ENCODE peak calls at places on chromosomes 2 and 18, in eight cellular contexts. Z is GM12878, R is HCT116, Q is upper lobe of left lung, H is Panc1, C is HepG2, S is K562, F is GM23338. L is an unnamed sample.
A peak's percentile ranks its signal among the peaks of the same experiment; 100 is the strongest.

GRCh38 chr2:27781496-27781895 is 10.0 kb downstream of the MRPL33 start:
- ATAC-seq in S (no peak), C (no peak), H (no peak), Z (no peak), F (no peak), Q (no peak), R (no peak), L (no peak)

GRCh38 chr18:8525692-8526091 is 83.5 kb upstream of the RAB12 start:
- ATAC-seq in F (peak; percentile 97), C (peak; percentile 92), Q (no peak), Z (peak; percentile 42), H (no peak), S (peak; percentile 97), R (peak; percentile 87), L (no peak)

GRCh38 chr2:157093666-157094065 is 163.8 kb upstream of the GALNT5 start:
- ATAC-seq in S (peak; percentile 65), R (no peak), C (no peak), F (no peak), H (no peak), Q (no peak), Z (peak; percentile 50), L (no peak)

GRCh38 chr18:45063246-45064038 is 382.8 kb downstream of the SETBP1 start:
- ATAC-seq in Q (no peak), H (no peak), F (peak; percentile 56), Z (no peak), S (peak; percentile 63), R (no peak), C (no peak), L (no peak)

GRCh38 chr18:2982452-2983172 is 30.3 kb downstream of the LPIN2 start:
- ATAC-seq in R (no peak), S (peak; percentile 7), Z (peak; percentile 16), F (peak; percentile 74), Q (no peak), H (no peak), C (peak; percentile 35), L (no peak)

GRCh38 chr2:153667475-153667874 is 188.9 kb upstream of the RPRM start:
- ATAC-seq in Q (no peak), C (no peak), Z (no peak), F (no peak), H (no peak), R (no peak), S (no peak), L (no peak)

GRCh38 chr2:13227543-13227942 is 510.8 kb downstream of the TRIB2 start:
- ATAC-seq in Q (no peak), Z (no peak), H (no peak), S (no peak), F (peak; percentile 70), R (no peak), C (no peak), L (no peak)

GRCh38 chr2:131036696-131037397 is 56.4 kb downstream of the FAM168B start:
- ATAC-seq in R (no peak), Z (no peak), S (no peak), F (no peak), Q (no peak), H (no peak), C (peak; percentile 1), L (no peak)

GRCh38 chr2:198767694-198768093 is 690.0 kb downstream of the SATB2 start:
- ATAC-seq in R (no peak), H (no peak), Q (no peak), C (no peak), S (no peak), F (no peak), Z (no peak), L (no peak)

GRCh38 chr18:46657115-46657955 is at the start of gene LOXHD1:
- ATAC-seq in Z (no peak), C (peak; percentile 22), H (peak; percentile 31), F (peak; percentile 20), R (no peak), S (no peak), Q (no peak), L (no peak)

GRCh38 chr18:3226048-3226447 is 6.3 kb upstream of the MYOM1 start:
- ATAC-seq in H (no peak), Q (no peak), R (no peak), C (peak; percentile 46), F (no peak), Z (no peak), S (peak; percentile 18), L (no peak)

GRCh38 chr18:79873449-79874110 is 75.8 kb downstream of the KCNG2 start:
- ATAC-seq in H (no peak), S (peak; percentile 16), Z (no peak), C (no peak), R (no peak), Q (no peak), F (peak; percentile 13), L (no peak)

GRCh38 chr2:114807666-114808065 is 365.2 kb downstream of the DPP10 start:
- ATAC-seq in S (no peak), R (no peak), H (no peak), Q (no peak), F (no peak), Z (no peak), C (no peak), L (no peak)

GRCh38 chr2:20019747-20020146 is 7.3 kb upstream of the MATN3 start:
- ATAC-seq in H (no peak), C (no peak), S (no peak), Q (no peak), Z (no peak), F (no peak), R (no peak), L (no peak)

GRCh38 chr2:120346034-120346666 is at the start of gene INHBB:
- ATAC-seq in Q (no peak), F (peak; percentile 0), S (no peak), Z (no peak), C (no peak), H (peak; percentile 28), R (no peak), L (peak; percentile 32)

GRCh38 chr2:45470531-45470930 is 140.5 kb downstream of the SRBD1 start:
- ATAC-seq in R (no peak), C (no peak), S (no peak), Z (no peak), H (no peak), F (peak; percentile 26), Q (no peak), L (no peak)

GRCh38 chr2:54191361-54192130 is 64.5 kb downstream of the TSPYL6 start:
- ATAC-seq in Z (no peak), Q (no peak), F (no peak), R (no peak), C (no peak), S (no peak), H (no peak), L (no peak)

GRCh38 chr18:26568513-26568912 is 20.2 kb upstream of the KCTD1 start:
- ATAC-seq in C (no peak), R (no peak), H (no peak), S (no peak), F (no peak), Q (no peak), Z (no peak), L (no peak)

GRCh38 chr2:239935789-239936758 is 89.1 kb downstream of the NDUFA10 start:
- ATAC-seq in Z (no peak), F (no peak), R (no peak), S (no peak), H (no peak), Q (no peak), C (no peak), L (no peak)

GRCh38 chr2:31384351-31384750 is 30.2 kb downstream of the XDH start:
- ATAC-seq in S (no peak), C (no peak), Z (peak; percentile 76), R (peak; percentile 82), Q (no peak), F (no peak), H (peak; percentile 73), L (no peak)

GRCh38 chr18:11994346-11994707 is 13.0 kb downstream of the IMPA2 start:
- ATAC-seq in C (peak; percentile 63), H (no peak), Q (peak; percentile 70), Z (no peak), F (no peak), S (no peak), R (no peak), L (peak; percentile 78)
- H3K4me1 ChIP-seq in C (peaks cover 97% of the 10 kb centered on the region), H (peaks cover 8% of the 10 kb centered on the region), Q (peaks cover 29% of the 10 kb centered on the region), Z (peaks cover 8% of the 10 kb centered on the region), F (peaks cover 23% of the 10 kb centered on the region), S (no peaks in the 10 kb centered on the region), R (peaks cover 6% of the 10 kb centered on the region), L (no peaks in the 10 kb centered on the region)

GRCh38 chr2:230874456-230874855 is 9.7 kb downstream of the ITM2C start:
- ATAC-seq in Z (no peak), C (no peak), Q (no peak), H (no peak), R (no peak), S (no peak), F (no peak), L (no peak)

GRCh38 chr2:230872968-230873669 is 8.4 kb downstream of the ITM2C start:
- ATAC-seq in F (no peak), S (no peak), C (no peak), H (no peak), Q (no peak), R (no peak), Z (peak; percentile 81), L (no peak)

GRCh38 chr2:230874876-230875275 is 10.1 kb downstream of the ITM2C start:
- ATAC-seq in Z (no peak), Q (no peak), S (no peak), F (no peak), H (no peak), C (no peak), R (no peak), L (no peak)

GRCh38 chr2:230872151-230872967 is 7.6 kb downstream of the ITM2C start:
- ATAC-seq in Z (peak; percentile 1), R (no peak), Q (no peak), C (no peak), F (no peak), H (no peak), S (no peak), L (no peak)

GRCh38 chr2:230873670-230874401 is 9.1 kb downstream of the ITM2C start:
- ATAC-seq in R (no peak), F (no peak), S (no peak), Q (no peak), Z (peak; percentile 88), C (no peak), H (no peak), L (no peak)
- TF ChIP-seq POLR2AphosphoS5 in R (no peak), F (no peak), S (no peak), Q (no peak), Z (no peak), C (no peak), H (no peak), L (no peak)

GRCh38 chr2:165434865-165435500 is 34.5 kb upstream of the CSRNP3 start:
- ATAC-seq in C (no peak), H (no peak), F (peak; percentile 75), Q (no peak), Z (no peak), R (no peak), S (no peak), L (no peak)
- H3K4me1 ChIP-seq in C (no peaks in the 10 kb centered on the region), H (no peaks in the 10 kb centered on the region), F (peaks cover 32% of the 10 kb centered on the region), Q (no peaks in the 10 kb centered on the region), Z (no peaks in the 10 kb centered on the region), R (no peaks in the 10 kb centered on the region), S (no peaks in the 10 kb centered on the region), L (no peaks in the 10 kb centered on the region)

DNA sequence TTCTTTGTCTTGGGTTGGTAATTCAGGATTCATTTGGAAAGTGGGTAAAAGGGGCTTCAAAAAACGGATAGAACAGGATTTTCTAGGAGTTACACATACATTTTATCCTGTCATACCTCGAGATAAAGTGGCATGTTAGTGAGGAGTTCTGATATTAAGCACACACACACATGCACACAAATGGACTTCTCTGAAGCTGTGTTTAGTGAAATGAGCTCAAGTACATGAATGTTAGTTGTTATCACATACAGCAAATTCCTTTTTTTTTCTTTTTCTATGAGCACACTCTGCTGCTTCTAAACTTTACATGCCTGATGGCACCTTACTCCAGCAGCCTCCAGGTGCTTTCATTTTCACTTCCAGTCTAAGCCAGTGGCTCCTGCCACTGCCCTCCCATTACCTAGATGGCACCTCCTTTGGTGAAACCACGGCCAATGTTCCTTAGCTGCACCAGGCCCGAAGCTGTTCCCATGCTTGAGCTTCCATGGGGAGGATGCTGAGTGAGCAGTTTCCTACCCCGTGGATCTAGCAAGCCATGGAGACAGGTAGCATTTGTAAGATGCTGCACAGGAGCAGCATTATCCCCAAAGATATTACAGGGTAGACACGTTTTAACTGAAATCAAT is 49.7 kb downstream of the STAT1 start:
- ATAC-seq in Z (peak; percentile 48), S (no peak), C (no peak), H (no peak), F (no peak), R (no peak), Q (no peak), L (no peak)
- TF ChIP-seq POLR2AphosphoS5 in Z (peak; percentile 89), S (no peak), C (no peak), H (no peak), F (no peak), R (no peak), Q (no peak), L (no peak)

L was measured in gastroesophageal sphincter.